ENCODE peak calls at places on chromosomes 13 and 19, in five cellular contexts. One of them, this sample, is unnamed. For H3K9me3, the result is how much of the 10 kb centered on the place peaks cover.

GRCh38 chr13:24008679-24009078 is 111.4 kb upstream of the C1QTNF9B start:
- DNase-seq in neural progenitor cell: no peak
- DNase-seq in CD4-positive, CD25-positive, alpha-beta regulatory T cell: no peak
- DNase-seq in lung: no peak
- DNase-seq in adipocyte: no peak
- DNase-seq in this sample: no peak

GRCh38 chr13:25528266-25528665 is 156.5 kb downstream of the ATP8A2 start:
- DNase-seq in neural progenitor cell: no peak
- DNase-seq in CD4-positive, CD25-positive, alpha-beta regulatory T cell: no peak
- DNase-seq in lung: no peak
- DNase-seq in adipocyte: no peak
- DNase-seq in this sample: no peak

GRCh38 chr13:42981317-42981716 is 10.7 kb downstream of the EPSTI1 start:
- DNase-seq in neural progenitor cell: no peak
- DNase-seq in CD4-positive, CD25-positive, alpha-beta regulatory T cell: no peak
- DNase-seq in lung: no peak
- DNase-seq in adipocyte: peak
- DNase-seq in this sample: no peak

GRCh38 chr19:16224266-16225045 is 26.7 kb downstream of the AP1M1 start:
- DNase-seq in neural progenitor cell: no peak
- DNase-seq in CD4-positive, CD25-positive, alpha-beta regulatory T cell: no peak
- DNase-seq in lung: no peak
- DNase-seq in adipocyte: no peak
- DNase-seq in this sample: no peak

GRCh38 chr13:113474179-113474578 is 16.3 kb downstream of the DCUN1D2 start:
- DNase-seq in neural progenitor cell: no peak
- DNase-seq in CD4-positive, CD25-positive, alpha-beta regulatory T cell: no peak
- DNase-seq in lung: peak
- DNase-seq in adipocyte: peak
- DNase-seq in this sample: no peak

GRCh38 chr19:45125975-45126493 is 33.1 kb downstream of the PPP1R37 start:
- DNase-seq in neural progenitor cell: peak
- DNase-seq in CD4-positive, CD25-positive, alpha-beta regulatory T cell: peak
- DNase-seq in lung: peak
- DNase-seq in adipocyte: peak
- DNase-seq in this sample: peak

GRCh38 chr19:17325881-17326594 is 8.6 kb downstream of the ANO8 start:
- DNase-seq in neural progenitor cell: no peak
- DNase-seq in CD4-positive, CD25-positive, alpha-beta regulatory T cell: no peak
- DNase-seq in lung: no peak
- DNase-seq in adipocyte: no peak
- DNase-seq in this sample: no peak

GRCh38 chr19:49862411-49863253 is 4.7 kb downstream of the PNKP start:
- DNase-seq in neural progenitor cell: peak
- DNase-seq in CD4-positive, CD25-positive, alpha-beta regulatory T cell: no peak
- DNase-seq in lung: no peak
- DNase-seq in adipocyte: no peak
- DNase-seq in this sample: no peak

GRCh38 chr19:43618921-43619261 is 538 bp downstream of the ZNF428 start:
- DNase-seq in neural progenitor cell: no peak
- DNase-seq in CD4-positive, CD25-positive, alpha-beta regulatory T cell: no peak
- DNase-seq in lung: no peak
- DNase-seq in adipocyte: no peak
- DNase-seq in this sample: no peak

GRCh38 chr13:39776439-39776838 is 121.0 kb downstream of the COG6 start:
- DNase-seq in neural progenitor cell: no peak
- DNase-seq in CD4-positive, CD25-positive, alpha-beta regulatory T cell: no peak
- DNase-seq in lung: no peak
- DNase-seq in adipocyte: peak
- DNase-seq in this sample: no peak

GRCh38 chr19:58338825-58339558 is 12.2 kb downstream of the ZSCAN22 start:
- DNase-seq in neural progenitor cell: peak
- DNase-seq in CD4-positive, CD25-positive, alpha-beta regulatory T cell: no peak
- DNase-seq in lung: no peak
- DNase-seq in adipocyte: no peak
- DNase-seq in this sample: no peak

GRCh38 chr19:43725468-43725867 is 9.6 kb downstream of the IRGC start:
- DNase-seq in neural progenitor cell: no peak
- DNase-seq in CD4-positive, CD25-positive, alpha-beta regulatory T cell: no peak
- DNase-seq in lung: no peak
- DNase-seq in adipocyte: no peak
- DNase-seq in this sample: no peak

GRCh38 chr13:98496239-98496668 is 80.7 kb downstream of the STK24 start:
- DNase-seq in neural progenitor cell: no peak
- DNase-seq in CD4-positive, CD25-positive, alpha-beta regulatory T cell: no peak
- DNase-seq in lung: no peak
- DNase-seq in adipocyte: no peak
- DNase-seq in this sample: no peak

GRCh38 chr19:18776288-18776594 is 14.9 kb downstream of the COMP start:
- DNase-seq in neural progenitor cell: no peak
- DNase-seq in CD4-positive, CD25-positive, alpha-beta regulatory T cell: no peak
- DNase-seq in lung: no peak
- DNase-seq in adipocyte: peak
- DNase-seq in this sample: no peak

GRCh38 chr13:107203146-107203847 is 635.4 kb upstream of the ARGLU1 start:
- DNase-seq in neural progenitor cell: peak
- DNase-seq in CD4-positive, CD25-positive, alpha-beta regulatory T cell: no peak
- DNase-seq in lung: no peak
- DNase-seq in adipocyte: no peak
- DNase-seq in this sample: no peak

GRCh38 chr13:30126903-30127428 is 180.4 kb downstream of the KATNAL1 start:
- DNase-seq in neural progenitor cell: no peak
- DNase-seq in CD4-positive, CD25-positive, alpha-beta regulatory T cell: no peak
- DNase-seq in lung: no peak
- DNase-seq in adipocyte: no peak
- DNase-seq in this sample: no peak

GRCh38 chr13:95643814-95644598 is 500 bp downstream of the DZIP1 start:
- DNase-seq in neural progenitor cell: peak
- DNase-seq in CD4-positive, CD25-positive, alpha-beta regulatory T cell: no peak
- DNase-seq in lung: no peak
- DNase-seq in adipocyte: peak
- DNase-seq in this sample: no peak

GRCh38 chr13:92989301-92989700 is 237.3 kb upstream of the GPC6 start:
- DNase-seq in neural progenitor cell: no peak
- DNase-seq in CD4-positive, CD25-positive, alpha-beta regulatory T cell: no peak
- DNase-seq in lung: no peak
- DNase-seq in adipocyte: no peak
- DNase-seq in this sample: no peak

GRCh38 chr19:35757231-35757748 is 461 bp upstream of the HSPB6 start:
- DNase-seq in neural progenitor cell: peak
- DNase-seq in CD4-positive, CD25-positive, alpha-beta regulatory T cell: no peak
- DNase-seq in lung: peak
- DNase-seq in adipocyte: peak
- DNase-seq in this sample: no peak

GRCh38 chr13:34258646-34259386 is 440.9 kb downstream of the RFC3 start:
- DNase-seq in neural progenitor cell: no peak
- DNase-seq in CD4-positive, CD25-positive, alpha-beta regulatory T cell: no peak
- DNase-seq in lung: no peak
- DNase-seq in adipocyte: peak
- DNase-seq in this sample: no peak

GRCh38 chr13:32530841-32531253 is 7.7 kb downstream of the N4BP2L2 start:
- DNase-seq in neural progenitor cell: no peak
- DNase-seq in CD4-positive, CD25-positive, alpha-beta regulatory T cell: no peak
- DNase-seq in lung: no peak
- DNase-seq in adipocyte: peak
- DNase-seq in this sample: no peak

GRCh38 chr13:80840313-80840976 is 499.5 kb upstream of the SPRY2 start:
- DNase-seq in neural progenitor cell: peak
- DNase-seq in CD4-positive, CD25-positive, alpha-beta regulatory T cell: no peak
- DNase-seq in lung: no peak
- DNase-seq in adipocyte: peak
- DNase-seq in this sample: no peak

GRCh38 chr19:35216833-35217707 is 11.5 kb downstream of the FAM187B start:
- DNase-seq in neural progenitor cell: no peak
- DNase-seq in CD4-positive, CD25-positive, alpha-beta regulatory T cell: peak
- DNase-seq in lung: no peak
- DNase-seq in adipocyte: no peak
- DNase-seq in this sample: peak

GRCh38 chr13:38684714-38685113 is 2.2 kb upstream of the FREM2 start:
- DNase-seq in neural progenitor cell: no peak
- DNase-seq in CD4-positive, CD25-positive, alpha-beta regulatory T cell: no peak
- DNase-seq in lung: no peak
- DNase-seq in adipocyte: no peak
- DNase-seq in this sample: no peak

GRCh38 chr13:90389537-90389936 is 958.0 kb upstream of the MIR17HG start:
- DNase-seq in neural progenitor cell: no peak
- DNase-seq in CD4-positive, CD25-positive, alpha-beta regulatory T cell: no peak
- DNase-seq in lung: no peak
- DNase-seq in adipocyte: no peak
- DNase-seq in this sample: no peak

GRCh38 chr19:9878511-9879196 is 43.5 kb downstream of the PIN1 start:
- DNase-seq in neural progenitor cell: no peak
- DNase-seq in CD4-positive, CD25-positive, alpha-beta regulatory T cell: no peak
- DNase-seq in lung: no peak
- DNase-seq in adipocyte: no peak
- DNase-seq in this sample: no peak

GRCh38 chr13:32017449-32017848 is 14.1 kb upstream of the FRY start:
- DNase-seq in neural progenitor cell: no peak
- DNase-seq in CD4-positive, CD25-positive, alpha-beta regulatory T cell: no peak
- DNase-seq in lung: no peak
- DNase-seq in adipocyte: no peak
- DNase-seq in this sample: no peak

GRCh38 chr13:107462501-107462900 is 752.8 kb downstream of the LIG4 start:
- DNase-seq in neural progenitor cell: no peak
- DNase-seq in CD4-positive, CD25-positive, alpha-beta regulatory T cell: no peak
- DNase-seq in lung: no peak
- DNase-seq in adipocyte: peak
- DNase-seq in this sample: no peak

GRCh38 chr13:45040626-45041025 is 51.3 kb downstream of the GPALPP1 start:
- DNase-seq in neural progenitor cell: no peak
- DNase-seq in CD4-positive, CD25-positive, alpha-beta regulatory T cell: no peak
- DNase-seq in lung: no peak
- DNase-seq in adipocyte: no peak
- DNase-seq in this sample: no peak
- H3K9me3 ChIP-seq in neural progenitor cell: under half
- H3K9me3 ChIP-seq in CD4-positive, CD25-positive, alpha-beta regulatory T cell: under half
- H3K9me3 ChIP-seq in lung: under half
- H3K9me3 ChIP-seq in adipocyte: under half
- H3K9me3 ChIP-seq in this sample: under half

GRCh38 chr19:40232949-40233810 is 6.7 kb upstream of the CCNP start:
- DNase-seq in neural progenitor cell: no peak
- DNase-seq in CD4-positive, CD25-positive, alpha-beta regulatory T cell: no peak
- DNase-seq in lung: no peak
- DNase-seq in adipocyte: no peak
- DNase-seq in this sample: no peak
- H3K9me3 ChIP-seq in neural progenitor cell: under half
- H3K9me3 ChIP-seq in CD4-positive, CD25-positive, alpha-beta regulatory T cell: under half
- H3K9me3 ChIP-seq in lung: under half
- H3K9me3 ChIP-seq in adipocyte: under half
- H3K9me3 ChIP-seq in this sample: under half

DNA sequence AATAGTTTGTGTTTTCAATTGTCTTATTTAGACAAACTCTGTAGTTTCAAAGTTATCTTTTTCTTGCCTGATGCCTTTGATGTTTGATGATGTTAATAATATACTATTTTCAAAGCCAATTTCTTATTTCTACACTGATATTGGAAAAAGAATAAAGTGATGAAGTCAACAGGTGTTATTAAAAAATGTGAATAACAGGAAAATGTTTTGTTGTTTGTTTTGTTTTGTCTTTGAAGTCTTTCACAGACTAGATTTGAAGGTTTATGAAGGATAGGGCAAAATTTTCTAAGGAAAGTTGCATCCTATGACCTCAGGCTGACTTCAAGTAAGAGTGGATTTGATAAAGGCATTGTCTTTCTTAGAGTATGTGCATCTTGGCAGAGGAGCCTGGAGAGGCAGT is 31.2 kb downstream of the ZNF790 start:
- DNase-seq in neural progenitor cell: no peak
- DNase-seq in CD4-positive, CD25-positive, alpha-beta regulatory T cell: no peak
- DNase-seq in lung: no peak
- DNase-seq in adipocyte: no peak
- DNase-seq in this sample: no peak
- H3K9me3 ChIP-seq in neural progenitor cell: under half
- H3K9me3 ChIP-seq in CD4-positive, CD25-positive, alpha-beta regulatory T cell: half or more
- H3K9me3 ChIP-seq in lung: under half
- H3K9me3 ChIP-seq in adipocyte: half or more
- H3K9me3 ChIP-seq in this sample: under half

GRCh38 chr19:56966697-56967299 is 126.3 kb upstream of the PEG3 start:
- DNase-seq in neural progenitor cell: no peak
- DNase-seq in CD4-positive, CD25-positive, alpha-beta regulatory T cell: no peak
- DNase-seq in lung: no peak
- DNase-seq in adipocyte: no peak
- DNase-seq in this sample: no peak
- H3K9me3 ChIP-seq in neural progenitor cell: under half
- H3K9me3 ChIP-seq in CD4-positive, CD25-positive, alpha-beta regulatory T cell: under half
- H3K9me3 ChIP-seq in lung: under half
- H3K9me3 ChIP-seq in adipocyte: under half
- H3K9me3 ChIP-seq in this sample: under half

GRCh38 chr19:2869618-2870017 is 2.5 kb downstream of the ZNF556 start:
- DNase-seq in neural progenitor cell: no peak
- DNase-seq in CD4-positive, CD25-positive, alpha-beta regulatory T cell: no peak
- DNase-seq in lung: no peak
- DNase-seq in adipocyte: no peak
- DNase-seq in this sample: no peak

GRCh38 chr19:2863818-2864217 is 3.3 kb upstream of the ZNF556 start:
- DNase-seq in neural progenitor cell: no peak
- DNase-seq in CD4-positive, CD25-positive, alpha-beta regulatory T cell: no peak
- DNase-seq in lung: no peak
- DNase-seq in adipocyte: no peak
- DNase-seq in this sample: no peak

GRCh38 chr19:2866495-2867024 is 575 bp upstream of the ZNF556 start:
- DNase-seq in neural progenitor cell: no peak
- DNase-seq in CD4-positive, CD25-positive, alpha-beta regulatory T cell: no peak
- DNase-seq in lung: no peak
- DNase-seq in adipocyte: no peak
- DNase-seq in this sample: no peak

GRCh38 chr19:2867025-2867991 is at the start of gene ZNF556:
- DNase-seq in neural progenitor cell: no peak
- DNase-seq in CD4-positive, CD25-positive, alpha-beta regulatory T cell: no peak
- DNase-seq in lung: no peak
- DNase-seq in adipocyte: no peak
- DNase-seq in this sample: no peak

DNA sequence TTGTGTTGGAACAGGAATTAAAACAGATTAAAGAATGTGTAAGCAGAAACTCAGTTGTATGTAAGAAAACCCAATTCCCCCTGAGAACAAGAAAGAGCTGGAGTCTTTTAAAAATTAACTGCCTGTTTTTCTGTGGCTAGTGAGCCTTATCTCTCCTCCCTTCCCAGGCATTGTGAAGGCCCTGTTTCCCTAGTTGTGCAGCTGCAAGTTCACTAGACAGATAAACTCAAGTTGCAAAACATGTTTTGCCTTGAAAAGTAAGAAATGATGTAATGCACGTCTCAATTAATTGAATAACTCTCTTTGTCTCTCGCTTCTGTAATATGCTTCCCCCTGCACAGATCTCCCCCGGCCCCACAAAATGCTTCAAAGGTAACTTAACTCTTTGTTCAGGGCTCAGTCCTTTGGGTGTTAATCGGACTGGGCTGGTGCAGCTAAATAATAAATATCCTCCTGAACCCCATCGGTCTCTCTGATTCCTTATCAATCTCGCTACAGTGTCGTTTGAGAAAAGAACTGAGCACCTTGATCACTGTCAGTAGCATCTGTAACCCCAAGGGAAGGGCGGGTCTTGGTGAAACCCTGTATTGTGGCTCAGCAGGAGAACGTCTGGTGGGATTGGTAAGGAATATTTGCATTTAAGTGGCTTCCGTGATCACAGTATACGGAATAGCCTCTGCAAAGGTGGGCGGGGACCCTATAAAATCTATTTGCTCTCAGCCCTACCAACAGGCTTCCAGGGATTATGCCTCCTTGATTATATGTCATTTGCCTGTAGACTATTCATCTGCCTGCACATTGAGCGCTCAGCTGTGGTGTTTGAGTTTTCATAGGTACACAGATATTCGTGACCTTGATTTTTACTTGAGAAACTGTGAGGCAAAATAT is 1.6 kb upstream of the ZNF556 start:
- DNase-seq in neural progenitor cell: no peak
- DNase-seq in CD4-positive, CD25-positive, alpha-beta regulatory T cell: no peak
- DNase-seq in lung: no peak
- DNase-seq in adipocyte: no peak
- DNase-seq in this sample: no peak
- H3K9me3 ChIP-seq in neural progenitor cell: under half
- H3K9me3 ChIP-seq in CD4-positive, CD25-positive, alpha-beta regulatory T cell: under half
- H3K9me3 ChIP-seq in lung: under half
- H3K9me3 ChIP-seq in adipocyte: under half
- H3K9me3 ChIP-seq in this sample: under half

This sample was measured in CD4-positive, alpha-beta memory T cell.